ENCODE peak calls at places on chromosomes 13 and 19, in ten cellular contexts. Z is endothelial cell; L is AG04450; X is epithelial cell of esophagus; F is AG09319; Q is thoracic aorta; N is GM12865; E is stomach; K is fibroblast of pulmonary artery; R is activated CD8-positive, alpha-beta T cell treated with anti-CD3 and anti-CD28 coated beads for 36 hours. S is an unnamed sample.

GRCh38 chr19:34405892-34406660 is 1.9 kb downstream of the PDCD2L start:
- DNase-seq in Q (no peak), N (no peak), R (no peak), Z (no peak), L (no peak), F (no peak), E (no peak), K (no peak), X (no peak), S (no peak)

GRCh38 chr19:17931532-17932191 is 1.2 kb upstream of the CCDC124 start:
- DNase-seq in Z (no peak), E (no peak), Q (no peak), L (no peak), X (no peak), K (peak; percentile 23), R (peak; percentile 19), N (peak; percentile 55), F (no peak), S (peak; percentile 6)

GRCh38 chr19:45515081-45515624 is 7.9 kb downstream of the VASP start:
- DNase-seq in K (no peak), Z (no peak), X (no peak), R (peak; percentile 26), L (no peak), N (peak; percentile 76), F (no peak), Q (no peak), E (no peak), S (no peak)

GRCh38 chr13:41505209-41505835 is 48.0 kb downstream of the RGCC start:
- DNase-seq in K (peak; percentile 80), E (no peak), Q (no peak), R (no peak), F (peak; percentile 67), L (peak; percentile 91), X (peak; percentile 59), N (no peak), Z (no peak), S (peak; percentile 95)

GRCh38 chr13:33353210-33353609 is 67.7 kb upstream of the STARD13 start:
- DNase-seq in N (peak; percentile 56), Z (no peak), Q (no peak), X (no peak), K (peak; percentile 17), R (no peak), F (no peak), E (no peak), L (no peak), S (no peak)

GRCh38 chr19:12847159-12848139 is 9.1 kb downstream of the MAST1 start:
- DNase-seq in E (peak; percentile 93), K (peak; percentile 79), N (peak; percentile 82), Q (peak; percentile 27), R (peak; percentile 91), Z (peak; percentile 98), X (peak; percentile 81), L (no peak), F (peak; percentile 31), S (peak; percentile 67)

GRCh38 chr13:48816696-48817095 is 159.0 kb upstream of the FNDC3A start:
- DNase-seq in N (no peak), F (no peak), Q (no peak), X (no peak), Z (no peak), K (no peak), L (no peak), R (no peak), E (no peak), S (no peak)

GRCh38 chr13:101140087-101140770 is 276.1 kb downstream of the NALCN start:
- DNase-seq in K (no peak), Z (no peak), E (no peak), F (no peak), N (no peak), R (no peak), Q (no peak), L (no peak), X (no peak), S (no peak)

GRCh38 chr19:54952591-54953344 is 5.4 kb upstream of the NLRP7 start:
- DNase-seq in F (no peak), L (no peak), E (no peak), X (peak; percentile 43), K (no peak), N (no peak), Z (no peak), Q (no peak), R (no peak), S (no peak)

GRCh38 chr13:42333613-42334328 is 61.8 kb downstream of the AKAP11 start:
- DNase-seq in N (peak; percentile 73), F (no peak), E (no peak), R (no peak), Q (no peak), L (no peak), K (peak; percentile 67), X (peak; percentile 51), Z (peak; percentile 7), S (peak; percentile 71)

GRCh38 chr19:28737526-28737925 is 475.4 kb downstream of the UQCRFS1 start:
- DNase-seq in N (no peak), X (no peak), Q (no peak), K (no peak), E (no peak), R (no peak), Z (no peak), F (no peak), L (no peak), S (no peak)

GRCh38 chr13:24215007-24215633 is 54.6 kb downstream of the SPATA13 start:
- DNase-seq in Q (no peak), N (no peak), Z (no peak), K (no peak), F (no peak), X (no peak), E (no peak), L (no peak), R (no peak), S (no peak)

GRCh38 chr13:77507931-77508776 is 27.4 kb upstream of the SCEL start:
- DNase-seq in N (no peak), L (no peak), Q (no peak), R (no peak), E (no peak), Z (no peak), K (peak; percentile 57), X (peak; percentile 83), F (no peak), S (peak; percentile 97)

GRCh38 chr19:35120898-35121297 is 5.3 kb downstream of the FXYD3 start:
- DNase-seq in Z (no peak), L (no peak), Q (no peak), N (no peak), X (no peak), R (no peak), E (no peak), K (no peak), F (no peak), S (no peak)

GRCh38 chr19:34471906-34472305 is 9.7 kb upstream of the WTIP start:
- DNase-seq in E (peak; percentile 31), K (no peak), L (no peak), Z (no peak), Q (no peak), N (no peak), R (no peak), F (no peak), X (no peak), S (no peak)

GRCh38 chr13:30158774-30159445 is 148.4 kb downstream of the KATNAL1 start:
- DNase-seq in F (peak; percentile 52), X (peak; percentile 15), Z (no peak), L (peak; percentile 33), E (peak; percentile 53), K (peak; percentile 49), N (peak; percentile 40), R (peak; percentile 16), Q (no peak), S (peak; percentile 86)
- TF ChIP-seq CTCF in F (peak; percentile 54), X (peak; percentile 36), Z (no peak), L (peak; percentile 64), E (no peak), K (peak; percentile 42), N (peak; percentile 30), R (peak; percentile 29), Q (no peak), S (peak; percentile 53)

DNA sequence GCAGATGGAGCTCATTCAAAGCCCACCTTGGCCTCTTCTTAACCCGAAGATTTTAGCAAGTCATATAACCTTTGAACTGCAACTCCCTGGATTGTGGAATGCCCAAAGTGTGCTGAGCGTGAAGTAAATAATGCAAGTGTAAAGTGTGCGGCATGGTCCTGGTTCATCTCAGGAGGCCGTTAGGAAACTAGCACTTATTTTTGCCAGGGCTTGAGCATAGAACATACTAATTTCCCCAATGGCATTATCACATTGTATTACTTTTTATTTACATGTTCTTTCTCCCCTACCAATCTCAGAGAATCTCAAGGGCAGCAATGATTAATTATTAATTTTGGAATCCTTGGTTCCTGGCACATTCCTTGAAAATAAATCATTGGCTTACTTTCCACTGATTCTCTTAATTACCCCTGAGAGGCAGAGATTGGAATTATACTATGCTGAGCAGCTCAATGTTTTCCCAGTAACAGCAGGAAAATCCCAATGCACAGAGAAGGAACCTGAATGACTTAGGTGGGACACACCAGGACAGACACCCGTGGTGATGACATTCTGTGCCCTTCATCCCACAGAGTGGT is 128.8 kb upstream of the GJB6 start:
- DNase-seq in E (no peak), L (no peak), F (no peak), K (no peak), R (no peak), Z (no peak), X (no peak), Q (no peak), N (no peak), S (no peak)
- TF ChIP-seq CTCF in E (no peak), L (no peak), F (no peak), K (no peak), R (no peak), Z (no peak), X (no peak), Q (no peak), N (no peak), S (no peak)

DNA sequence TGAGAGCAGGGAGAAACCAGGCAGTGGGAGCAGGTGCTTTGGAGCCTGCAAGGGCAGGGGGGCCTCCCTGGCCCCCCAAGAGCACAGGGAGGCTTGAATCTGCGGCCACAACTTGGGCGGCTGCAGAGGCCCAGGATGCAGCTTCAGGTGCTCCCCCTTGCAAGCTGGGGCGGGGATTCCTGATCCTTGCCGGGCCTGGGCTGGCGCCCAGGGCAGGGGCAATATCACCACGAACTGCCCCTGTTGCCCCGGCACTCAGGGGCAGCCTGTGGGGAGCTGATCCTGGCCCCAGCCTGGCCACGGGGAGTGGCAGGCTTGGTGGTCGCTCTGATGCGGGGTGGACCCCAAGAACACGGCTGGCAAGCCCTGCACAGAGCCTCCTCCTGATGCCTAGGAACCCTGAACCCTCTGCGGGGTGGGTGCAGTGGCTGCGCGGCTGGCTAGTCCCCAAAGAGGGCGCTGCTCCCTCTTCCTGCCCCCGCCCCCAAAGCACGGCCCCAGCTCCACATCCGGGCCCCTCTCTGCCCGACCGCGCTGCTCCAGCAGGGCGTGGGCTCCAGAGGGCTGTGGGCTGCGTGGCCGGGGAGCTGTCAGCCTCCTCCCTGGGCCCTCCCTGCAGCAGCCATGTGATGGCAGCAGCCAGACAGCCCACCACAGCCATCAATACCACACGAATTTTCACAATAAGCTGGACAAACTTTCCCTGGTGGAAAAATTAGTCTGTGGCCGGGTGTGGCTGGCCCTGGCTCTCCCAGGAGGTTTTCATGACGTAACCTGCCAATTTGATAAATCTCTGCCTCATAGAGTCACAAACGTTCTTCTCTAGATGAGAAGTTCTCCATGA is 21.0 kb downstream of the TNFSF9 start:
- DNase-seq in Q (no peak), N (peak; percentile 90), Z (no peak), F (no peak), K (no peak), L (no peak), E (no peak), X (no peak), R (peak; percentile 88), S (no peak)
- TF ChIP-seq CTCF in Q (no peak), N (peak; percentile 58), Z (no peak), F (no peak), K (no peak), L (no peak), E (no peak), X (no peak), R (peak; percentile 67), S (no peak)

GRCh38 chr13:111050539-111050879 is 64.6 kb upstream of the ARHGEF7 start:
- DNase-seq in Q (no peak), E (no peak), N (no peak), F (no peak), K (no peak), X (no peak), R (no peak), L (no peak), Z (no peak), S (no peak)
- TF ChIP-seq CTCF in Q (no peak), E (no peak), N (no peak), F (no peak), K (no peak), X (no peak), R (no peak), L (no peak), Z (no peak), S (no peak)